ENCODE peak calls at places on chromosome 1, in nine cellular contexts. B, O, J, R, G, P, F, Y and U are unnamed samples.

GRCh38 chr1:182629674-182630073 is 25.5 kb upstream of the RGS16 start:
- ATAC-seq in B (no peak), P (peak), F (no peak), J (peak), Y (peak), O (no peak), G (peak), R (no peak), U (peak)

GRCh38 chr1:93817819-93818569 is 61.0 kb downstream of the DNTTIP2 start:
- ATAC-seq in G (peak), O (no peak), F (no peak), Y (peak), R (no peak), B (no peak), P (peak), J (peak), U (peak)

GRCh38 chr1:31010081-31010989 is 55.2 kb downstream of the PUM1 start:
- ATAC-seq in P (peak), R (no peak), O (no peak), J (peak), Y (peak), G (peak), F (no peak), B (peak), U (peak)

GRCh38 chr1:53367503-53368313 is 39.8 kb upstream of the LRP8 start:
- ATAC-seq in O (no peak), B (no peak), G (peak), F (no peak), J (peak), Y (peak), R (no peak), P (peak), U (peak)

GRCh38 chr1:8813991-8814390 is 3.4 kb downstream of the RERE start:
- ATAC-seq in J (no peak), Y (no peak), R (no peak), F (no peak), G (no peak), O (no peak), B (no peak), P (no peak), U (no peak)

GRCh38 chr1:109933856-109934711 is 23.4 kb downstream of the CSF1 start:
- ATAC-seq in J (peak), G (peak), F (peak), O (no peak), B (no peak), R (no peak), Y (peak), P (peak), U (no peak)

GRCh38 chr1:89363638-89364536 is at the start of gene GBP6:
- ATAC-seq in P (peak), G (no peak), B (peak), R (peak), O (no peak), J (peak), Y (peak), F (no peak), U (no peak)

GRCh38 chr1:6502000-6502891 is 10.8 kb upstream of the PLEKHG5 start:
- ATAC-seq in B (no peak), R (peak), P (no peak), Y (no peak), G (no peak), J (no peak), O (no peak), F (peak), U (no peak)

GRCh38 chr1:78229344-78229743 is 183.6 kb downstream of the GIPC2 start:
- ATAC-seq in J (no peak), B (no peak), Y (no peak), R (peak), F (peak), P (no peak), G (no peak), O (no peak), U (no peak)

GRCh38 chr1:109570414-109570813 is 22.0 kb downstream of the GNAI3 start:
- ATAC-seq in F (peak), G (no peak), R (no peak), B (peak), Y (no peak), O (no peak), J (no peak), P (no peak), U (no peak)

GRCh38 chr1:168892945-168893344 is 163.9 kb upstream of the DPT start:
- ATAC-seq in P (no peak), J (no peak), R (no peak), F (peak), G (no peak), B (no peak), Y (no peak), O (no peak), U (no peak)

GRCh38 chr1:25033828-25034451 is 103.9 kb upstream of the RUNX3 start:
- ATAC-seq in R (peak), J (no peak), O (no peak), P (peak), B (no peak), G (no peak), F (peak), Y (no peak), U (peak)

GRCh38 chr1:114589122-114589521 is 7.7 kb upstream of the BCAS2 start:
- ATAC-seq in P (no peak), J (no peak), R (no peak), G (no peak), Y (no peak), F (peak), O (no peak), B (no peak), U (no peak)

GRCh38 chr1:54372978-54373377 is 33.2 kb downstream of the SSBP3 start:
- ATAC-seq in P (peak), G (peak), O (no peak), R (no peak), B (no peak), F (peak), J (no peak), Y (peak), U (peak)

GRCh38 chr1:220189750-220190347 is 82.4 kb downstream of the RAB3GAP2 start:
- ATAC-seq in G (no peak), O (no peak), B (no peak), F (no peak), J (no peak), P (no peak), R (no peak), Y (no peak), U (no peak)

GRCh38 chr1:159122005-159122621 is 45.5 kb upstream of the AIM2 start:
- ATAC-seq in J (no peak), G (no peak), R (no peak), Y (peak), P (no peak), B (no peak), F (no peak), O (no peak), U (peak)

GRCh38 chr1:54312874-54313316 is 93.3 kb downstream of the SSBP3 start:
- ATAC-seq in G (peak), O (no peak), R (peak), P (no peak), B (peak), F (peak), J (peak), Y (no peak), U (no peak)

GRCh38 chr1:10544239-10544638 is 69.5 kb downstream of the PEX14 start:
- ATAC-seq in Y (no peak), G (peak), F (no peak), O (no peak), P (peak), R (no peak), B (no peak), J (no peak), U (no peak)

GRCh38 chr1:74470936-74471335 is 41.5 kb downstream of the LRRC53 start:
- ATAC-seq in R (no peak), G (no peak), F (no peak), O (no peak), J (no peak), B (no peak), P (no peak), Y (no peak), U (no peak)

GRCh38 chr1:43358121-43358745 is 548 bp upstream of the CDC20 start:
- ATAC-seq in P (peak), R (peak), G (no peak), F (peak), Y (no peak), J (no peak), B (peak), O (no peak), U (peak)